ENCODE peak calls at places on chromosomes 11 and 22, in six cellular contexts. F is Peyer's patch; T is mesenchymal stem cell; H is adrenal gland; W is CD8-positive, alpha-beta memory T cell; U is tibial artery. Q is an unnamed sample.

GRCh38 chr11:77127969-77128691 is at the start of gene MYO7A:
- DNase-seq in H (peak; percentile 98), U (peak; percentile 53), F (peak; percentile 65), W (no peak), T (peak; percentile 89), Q (peak; percentile 34)

GRCh38 chr11:17802491-17802890 is 67.9 kb downstream of the KCNC1 start:
- DNase-seq in W (no peak), H (no peak), U (no peak), F (no peak), T (no peak), Q (no peak)

GRCh38 chr11:134340354-134340964 is 8.7 kb downstream of the GLB1L2 start:
- DNase-seq in U (no peak), T (no peak), F (no peak), H (no peak), W (no peak), Q (no peak)

GRCh38 chr11:133163463-133164419 is 368.6 kb downstream of the OPCML start:
- DNase-seq in U (no peak), W (no peak), T (no peak), H (no peak), F (peak; percentile 56), Q (peak; percentile 64)

GRCh38 chr11:337711-338110 is 17.1 kb upstream of the IFITM3 start:
- DNase-seq in W (no peak), F (peak; percentile 36), H (no peak), U (no peak), T (no peak), Q (no peak)

GRCh38 chr11:27553186-27553585 is 46.6 kb upstream of the LIN7C start:
- DNase-seq in H (no peak), T (no peak), F (no peak), U (no peak), W (no peak), Q (no peak)

GRCh38 chr11:62508336-62509058 is 38.1 kb downstream of the AHNAK start:
- DNase-seq in F (peak; percentile 87), U (peak; percentile 85), H (peak; percentile 70), T (peak; percentile 92), W (no peak), Q (peak; percentile 89)

GRCh38 chr11:72012897-72013721 is 14.4 kb downstream of the IL18BP start:
- DNase-seq in T (no peak), H (peak; percentile 77), F (no peak), U (peak; percentile 53), W (no peak), Q (no peak)

GRCh38 chr11:87020764-87021365 is 16.9 kb upstream of the TMEM135 start:
- DNase-seq in F (no peak), T (no peak), W (no peak), U (no peak), H (no peak), Q (peak; percentile 64)

GRCh38 chr11:100677796-100678195 is 9.3 kb upstream of the ARHGAP42 start:
- DNase-seq in U (no peak), W (no peak), F (no peak), T (no peak), H (no peak), Q (no peak)

GRCh38 chr22:49026476-49027121 is 801.1 kb downstream of the BRD1 start:
- DNase-seq in T (no peak), H (no peak), W (no peak), U (no peak), F (no peak), Q (no peak)

GRCh38 chr11:119310682-119311052 is 6.3 kb downstream of the MCAM start:
- DNase-seq in U (no peak), W (no peak), F (no peak), H (no peak), T (no peak), Q (no peak)

GRCh38 chr11:30406978-30407762 is 84.3 kb downstream of the ARL14EP start:
- DNase-seq in U (no peak), T (no peak), F (no peak), H (no peak), W (no peak), Q (no peak)

GRCh38 chr11:119424276-119424675 is 1.3 kb upstream of the THY1 start:
- DNase-seq in T (no peak), H (no peak), W (no peak), U (no peak), F (no peak), Q (no peak)

GRCh38 chr11:93510196-93510898 is 32.8 kb downstream of the SMCO4 start:
- DNase-seq in W (no peak), F (no peak), H (peak; percentile 66), U (no peak), T (no peak), Q (no peak)

GRCh38 chr22:36171941-36172340 is 11.4 kb upstream of the APOL3 start:
- DNase-seq in F (no peak), W (no peak), H (no peak), T (no peak), U (no peak), Q (no peak)

GRCh38 chr22:41664490-41664889 is 24.2 kb downstream of the SNU13 start:
- DNase-seq in T (no peak), W (no peak), H (no peak), U (no peak), F (no peak), Q (no peak)

GRCh38 chr11:57637626-57638004 is 12.1 kb downstream of the YPEL4 start:
- DNase-seq in F (no peak), U (no peak), W (no peak), T (peak; percentile 18), H (no peak), Q (peak; percentile 77)

GRCh38 chr11:119461250-119461963 is 38.4 kb upstream of the THY1 start:
- DNase-seq in T (peak; percentile 10), W (no peak), F (no peak), U (no peak), H (no peak), Q (no peak)

GRCh38 chr11:110601941-110602340 is 110.3 kb downstream of the ARHGAP20 start:
- DNase-seq in T (no peak), F (no peak), H (no peak), U (no peak), W (no peak), Q (no peak)

GRCh38 chr11:83159901-83160865 is 3.3 kb downstream of the PCF11 start:
- DNase-seq in W (peak; percentile 39), F (no peak), H (peak; percentile 21), T (peak; percentile 39), U (no peak), Q (peak; percentile 33)

GRCh38 chr11:86116996-86117705 is 48.3 kb upstream of the PICALM start:
- DNase-seq in H (no peak), F (no peak), U (no peak), W (no peak), T (no peak), Q (no peak)

GRCh38 chr11:131121934-131122333 is 205.7 kb upstream of the SNX19 start:
- DNase-seq in T (no peak), U (no peak), H (no peak), W (no peak), F (no peak), Q (no peak)

GRCh38 chr11:96149743-96150555 is 193.0 kb downstream of the MAML2 start:
- DNase-seq in U (no peak), F (no peak), W (no peak), H (no peak), T (peak; percentile 91), Q (peak; percentile 77)

GRCh38 chr22:24189249-24190158 is 8.2 kb downstream of the SUSD2 start:
- DNase-seq in F (peak; percentile 74), T (peak; percentile 65), H (peak; percentile 74), U (peak; percentile 78), W (peak; percentile 32), Q (peak; percentile 85)

GRCh38 chr11:67033661-67034166 is 10.8 kb downstream of the SYT12 start:
- DNase-seq in H (peak; percentile 72), U (no peak), T (peak; percentile 98), W (no peak), F (no peak), Q (peak; percentile 94)

GRCh38 chr11:67032830-67033555 is 10.1 kb downstream of the SYT12 start:
- DNase-seq in T (peak; percentile 96), U (peak; percentile 70), F (no peak), W (no peak), H (peak; percentile 90), Q (peak; percentile 91)

GRCh38 chr11:67031791-67032561 is 9.0 kb downstream of the SYT12 start:
- DNase-seq in F (no peak), W (no peak), U (no peak), T (peak; percentile 89), H (peak; percentile 86), Q (peak; percentile 66)

GRCh38 chr11:67030976-67031375 is 8.0 kb downstream of the SYT12 start:
- DNase-seq in W (no peak), T (no peak), H (no peak), F (no peak), U (no peak), Q (no peak)

DNA sequence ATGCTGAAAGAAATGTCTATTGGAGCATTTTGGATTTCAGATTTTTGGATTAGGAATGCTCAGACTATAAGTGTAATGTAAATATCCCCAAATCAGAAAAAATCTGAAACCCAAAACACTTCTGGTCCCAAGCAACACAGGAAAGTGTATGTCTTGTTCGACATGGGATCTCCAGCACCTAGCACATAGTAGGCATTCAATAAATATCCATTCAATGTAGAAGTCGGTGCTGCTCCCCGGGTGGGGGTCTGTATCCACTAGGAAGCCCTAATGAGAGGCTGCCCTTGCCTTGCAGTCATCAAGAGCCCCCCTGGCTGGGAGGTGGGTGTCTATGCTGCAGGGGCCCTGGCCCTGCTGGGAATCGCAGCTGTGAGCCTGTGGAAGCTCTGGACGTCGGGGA is 11.4 kb downstream of the SYT12 start:
- DNase-seq in H (no peak), W (no peak), T (no peak), U (no peak), F (no peak), Q (no peak)
- H3K4me3 ChIP-seq in H (no peak overlapping the region), W (no peak overlapping the region), T (no peak overlapping the region), U (no peak overlapping the region), F (no peak overlapping the region), Q (no peak overlapping the region)

GRCh38 chr11:44877908-44878459 is 72.7 kb downstream of the TP53I11 start:
- DNase-seq in T (peak; percentile 29), F (no peak), W (no peak), H (no peak), U (no peak), Q (no peak)
- H3K27me3 ChIP-seq in T (peaks cover 98% of the 10 kb centered on the region), F (no peaks in the 10 kb centered on the region), W (no peaks in the 10 kb centered on the region), H (no peaks in the 10 kb centered on the region), U (no peaks in the 10 kb centered on the region), Q (peaks cover 68% of the 10 kb centered on the region)

DNA sequence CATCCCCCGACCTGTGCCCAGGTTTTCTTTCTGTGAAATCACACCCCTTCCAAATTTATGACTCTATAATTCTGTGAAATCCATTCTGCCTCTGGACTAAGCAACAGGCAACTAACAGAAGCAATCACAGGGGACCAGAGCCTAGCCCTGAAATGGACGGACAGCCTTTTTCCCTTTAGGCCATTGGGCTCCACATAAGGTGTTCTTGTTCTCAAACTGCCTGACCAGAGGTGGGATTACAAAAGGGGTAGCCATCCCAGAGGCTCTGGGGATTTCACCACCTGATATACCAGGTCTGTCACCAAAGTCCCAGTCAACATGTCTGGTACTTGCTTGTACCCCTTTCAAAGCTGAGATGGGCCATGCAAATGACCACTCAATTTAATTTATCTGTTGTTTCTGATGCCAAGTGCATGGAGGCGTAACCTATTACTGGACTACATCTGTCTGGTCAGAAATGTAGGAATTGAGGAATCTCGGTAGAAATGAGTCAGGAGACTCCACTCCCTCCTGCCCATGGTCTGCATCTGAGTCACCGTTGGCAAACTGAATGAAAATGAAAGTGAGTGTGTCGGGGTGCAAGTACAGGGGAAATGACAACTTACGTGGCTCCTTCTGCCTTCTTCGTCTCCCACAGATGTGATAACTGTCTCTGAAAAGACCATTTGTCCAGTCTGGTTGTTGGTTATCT is 10.2 kb downstream of the DKK3 start:
- DNase-seq in H (peak; percentile 73), F (no peak), W (no peak), T (peak; percentile 94), U (no peak), Q (peak; percentile 91)
- H3K4me3 ChIP-seq in H (peak overlapping the region; percentile 30), F (no peak overlapping the region), W (no peak overlapping the region), T (no peak overlapping the region), U (no peak overlapping the region), Q (peak overlapping the region; percentile 77)

GRCh38 chr11:1618231-1618630 is 3.7 kb downstream of the KRTAP5-4 start:
- DNase-seq in U (no peak), T (no peak), H (no peak), W (no peak), F (no peak), Q (peak; percentile 44)
- H3K27me3 ChIP-seq in U (peaks cover 29% of the 10 kb centered on the region), T (peaks cover 51% of the 10 kb centered on the region), H (peaks cover 8% of the 10 kb centered on the region), W (peaks cover 7% of the 10 kb centered on the region), F (no peaks in the 10 kb centered on the region), Q (peaks cover 62% of the 10 kb centered on the region)

Q was measured in adipocyte.